ENCODE peak calls at places on chromosome 6, in seven cellular contexts. One of them, this sample, is unnamed.

GRCh38 chr6:108565893-108566292 is 5.2 kb downstream of the FOXO3 start:
- DNase-seq in suprapubic skin: peak
- DNase-seq in upper lobe of left lung: peak
- DNase-seq in transverse colon: peak
- DNase-seq in K562: no peak
- DNase-seq in SK-N-SH: no peak
- DNase-seq in GM12878: no peak
- DNase-seq in this sample: no peak

GRCh38 chr6:74596586-74596985 is 609.3 kb downstream of the COL12A1 start:
- DNase-seq in GM12878: no peak
- DNase-seq in SK-N-SH: no peak
- DNase-seq in transverse colon: no peak
- DNase-seq in suprapubic skin: no peak
- DNase-seq in upper lobe of left lung: no peak
- DNase-seq in K562: no peak
- DNase-seq in this sample: no peak

GRCh38 chr6:17385660-17386059 is 7.7 kb upstream of the CAP2 start:
- DNase-seq in upper lobe of left lung: no peak
- DNase-seq in SK-N-SH: no peak
- DNase-seq in GM12878: no peak
- DNase-seq in suprapubic skin: no peak
- DNase-seq in transverse colon: no peak
- DNase-seq in K562: no peak
- DNase-seq in this sample: no peak

GRCh38 chr6:148620579-148621298 is 126.1 kb upstream of the UST start:
- DNase-seq in SK-N-SH: no peak
- DNase-seq in transverse colon: no peak
- DNase-seq in GM12878: peak
- DNase-seq in K562: no peak
- DNase-seq in suprapubic skin: no peak
- DNase-seq in upper lobe of left lung: no peak
- DNase-seq in this sample: no peak

GRCh38 chr6:3284436-3284876 is 25.7 kb downstream of the PSMG4 start:
- DNase-seq in transverse colon: no peak
- DNase-seq in suprapubic skin: peak
- DNase-seq in upper lobe of left lung: peak
- DNase-seq in SK-N-SH: peak
- DNase-seq in K562: no peak
- DNase-seq in GM12878: no peak
- DNase-seq in this sample: no peak

GRCh38 chr6:22732186-22732970 is 163.0 kb downstream of the HDGFL1 start:
- DNase-seq in suprapubic skin: no peak
- DNase-seq in upper lobe of left lung: no peak
- DNase-seq in SK-N-SH: no peak
- DNase-seq in GM12878: no peak
- DNase-seq in transverse colon: no peak
- DNase-seq in K562: no peak
- DNase-seq in this sample: no peak

GRCh38 chr6:22036267-22036666 is 260.6 kb downstream of the PRL start:
- DNase-seq in K562: no peak
- DNase-seq in suprapubic skin: no peak
- DNase-seq in upper lobe of left lung: peak
- DNase-seq in transverse colon: no peak
- DNase-seq in SK-N-SH: peak
- DNase-seq in GM12878: peak
- DNase-seq in this sample: no peak

GRCh38 chr6:108497883-108498282 is 62.8 kb upstream of the FOXO3 start:
- DNase-seq in upper lobe of left lung: no peak
- DNase-seq in K562: no peak
- DNase-seq in GM12878: no peak
- DNase-seq in suprapubic skin: no peak
- DNase-seq in transverse colon: peak
- DNase-seq in SK-N-SH: peak
- DNase-seq in this sample: no peak

GRCh38 chr6:89792881-89793280 is 26.7 kb downstream of the MDN1 start:
- DNase-seq in transverse colon: peak
- DNase-seq in GM12878: no peak
- DNase-seq in K562: no peak
- DNase-seq in suprapubic skin: no peak
- DNase-seq in upper lobe of left lung: no peak
- DNase-seq in SK-N-SH: peak
- DNase-seq in this sample: no peak

GRCh38 chr6:15442467-15442866 is 196.6 kb downstream of the JARID2 start:
- DNase-seq in upper lobe of left lung: no peak
- DNase-seq in suprapubic skin: no peak
- DNase-seq in GM12878: no peak
- DNase-seq in K562: no peak
- DNase-seq in SK-N-SH: no peak
- DNase-seq in transverse colon: no peak
- DNase-seq in this sample: no peak

GRCh38 chr6:143449731-143450452 is 603 bp downstream of the ADAT2 start:
- DNase-seq in transverse colon: peak
- DNase-seq in suprapubic skin: no peak
- DNase-seq in SK-N-SH: peak
- DNase-seq in upper lobe of left lung: peak
- DNase-seq in GM12878: peak
- DNase-seq in K562: peak
- DNase-seq in this sample: no peak

DNA sequence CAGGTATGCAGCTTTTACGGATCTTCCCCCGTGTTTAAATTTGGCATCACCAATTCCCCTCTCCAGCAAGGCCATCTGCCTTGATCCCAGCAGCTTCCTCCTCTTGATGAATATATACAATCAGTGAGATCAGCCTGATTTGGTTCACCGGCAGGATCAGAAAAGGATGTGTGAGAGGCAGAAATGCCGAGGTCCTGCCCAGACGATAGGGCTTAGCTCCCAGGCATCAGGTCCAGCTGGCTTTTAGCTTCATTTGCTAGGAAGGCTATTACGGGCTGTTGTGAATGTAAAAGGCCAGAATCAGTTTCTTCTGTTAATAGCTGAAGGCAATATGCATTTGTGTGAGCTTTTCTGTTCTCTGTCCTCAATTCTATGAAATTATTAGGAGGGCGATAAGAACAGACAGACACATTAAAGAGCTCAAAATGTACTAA is 372.8 kb downstream of the BTBD9 start:
- DNase-seq in K562: no peak
- DNase-seq in suprapubic skin: no peak
- DNase-seq in GM12878: no peak
- DNase-seq in SK-N-SH: peak
- DNase-seq in transverse colon: no peak
- DNase-seq in upper lobe of left lung: no peak
- DNase-seq in this sample: no peak
- TF ChIP-seq POLR2AphosphoS5 in K562: no peak
- TF ChIP-seq POLR2AphosphoS5 in suprapubic skin: no peak
- TF ChIP-seq POLR2AphosphoS5 in GM12878: no peak
- TF ChIP-seq POLR2AphosphoS5 in SK-N-SH: no peak
- TF ChIP-seq POLR2AphosphoS5 in transverse colon: no peak
- TF ChIP-seq POLR2AphosphoS5 in upper lobe of left lung: no peak
- TF ChIP-seq POLR2AphosphoS5 in this sample: no peak

GRCh38 chr6:10413850-10414765 is 766 bp downstream of the TFAP2A start:
- DNase-seq in suprapubic skin: no peak
- DNase-seq in SK-N-SH: no peak
- DNase-seq in K562: no peak
- DNase-seq in GM12878: no peak
- DNase-seq in transverse colon: no peak
- DNase-seq in upper lobe of left lung: no peak
- DNase-seq in this sample: no peak
- H3K4me3 ChIP-seq in suprapubic skin: peak
- H3K4me3 ChIP-seq in SK-N-SH: no peak
- H3K4me3 ChIP-seq in K562: peak
- H3K4me3 ChIP-seq in GM12878: no peak
- H3K4me3 ChIP-seq in transverse colon: no peak
- H3K4me3 ChIP-seq in upper lobe of left lung: peak
- H3K4me3 ChIP-seq in this sample: peak

DNA sequence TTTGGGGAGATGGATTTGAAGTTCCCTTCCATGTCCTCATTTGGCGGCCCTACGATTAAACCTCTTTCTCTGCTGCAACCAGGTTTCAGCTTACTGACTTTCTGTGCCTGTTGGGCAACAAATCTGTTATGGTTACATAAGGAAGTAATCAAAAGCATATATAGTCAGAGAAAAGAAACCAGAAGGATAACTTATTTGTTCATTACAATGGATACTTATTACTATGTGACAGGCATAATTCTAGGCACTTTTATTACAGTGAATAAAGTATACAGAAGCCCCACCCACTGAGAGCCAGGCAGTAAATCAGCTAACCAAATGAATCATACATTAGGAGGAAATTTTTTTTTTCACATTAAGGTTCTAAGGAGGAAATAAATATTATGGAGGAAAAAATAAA is 9.6 kb upstream of the TRIM31 start:
- DNase-seq in upper lobe of left lung: no peak
- DNase-seq in transverse colon: peak
- DNase-seq in suprapubic skin: no peak
- DNase-seq in GM12878: no peak
- DNase-seq in K562: no peak
- DNase-seq in SK-N-SH: no peak
- DNase-seq in this sample: no peak
- TF ChIP-seq EP300 in upper lobe of left lung: no peak
- TF ChIP-seq EP300 in transverse colon: no peak
- TF ChIP-seq EP300 in suprapubic skin: no peak
- TF ChIP-seq EP300 in GM12878: no peak
- TF ChIP-seq EP300 in K562: no peak
- TF ChIP-seq EP300 in SK-N-SH: no peak
- TF ChIP-seq EP300 in this sample: no peak

GRCh38 chr6:6753301-6753700 is 164.8 kb downstream of the LY86 start:
- DNase-seq in K562: no peak
- DNase-seq in SK-N-SH: no peak
- DNase-seq in upper lobe of left lung: no peak
- DNase-seq in transverse colon: peak
- DNase-seq in GM12878: no peak
- DNase-seq in suprapubic skin: no peak
- DNase-seq in this sample: no peak

GRCh38 chr6:6764764-6765434 is 176.4 kb downstream of the LY86 start:
- DNase-seq in upper lobe of left lung: no peak
- DNase-seq in SK-N-SH: no peak
- DNase-seq in suprapubic skin: no peak
- DNase-seq in transverse colon: no peak
- DNase-seq in K562: no peak
- DNase-seq in GM12878: no peak
- DNase-seq in this sample: no peak

GRCh38 chr6:6760054-6760453 is 171.5 kb downstream of the LY86 start:
- DNase-seq in transverse colon: no peak
- DNase-seq in suprapubic skin: no peak
- DNase-seq in SK-N-SH: no peak
- DNase-seq in upper lobe of left lung: no peak
- DNase-seq in K562: no peak
- DNase-seq in GM12878: no peak
- DNase-seq in this sample: no peak

GRCh38 chr6:6758546-6758914 is 170.0 kb downstream of the LY86 start:
- DNase-seq in K562: no peak
- DNase-seq in GM12878: no peak
- DNase-seq in transverse colon: no peak
- DNase-seq in suprapubic skin: no peak
- DNase-seq in upper lobe of left lung: no peak
- DNase-seq in SK-N-SH: no peak
- DNase-seq in this sample: no peak

GRCh38 chr6:6758915-6759654 is 170.6 kb downstream of the LY86 start:
- DNase-seq in SK-N-SH: peak
- DNase-seq in K562: peak
- DNase-seq in GM12878: peak
- DNase-seq in upper lobe of left lung: peak
- DNase-seq in transverse colon: peak
- DNase-seq in suprapubic skin: peak
- DNase-seq in this sample: peak
- TF ChIP-seq POLR2AphosphoS5 in SK-N-SH: no peak
- TF ChIP-seq POLR2AphosphoS5 in K562: no peak
- TF ChIP-seq POLR2AphosphoS5 in GM12878: no peak
- TF ChIP-seq POLR2AphosphoS5 in upper lobe of left lung: peak
- TF ChIP-seq POLR2AphosphoS5 in transverse colon: no peak
- TF ChIP-seq POLR2AphosphoS5 in suprapubic skin: no peak
- TF ChIP-seq POLR2AphosphoS5 in this sample: no peak

DNA sequence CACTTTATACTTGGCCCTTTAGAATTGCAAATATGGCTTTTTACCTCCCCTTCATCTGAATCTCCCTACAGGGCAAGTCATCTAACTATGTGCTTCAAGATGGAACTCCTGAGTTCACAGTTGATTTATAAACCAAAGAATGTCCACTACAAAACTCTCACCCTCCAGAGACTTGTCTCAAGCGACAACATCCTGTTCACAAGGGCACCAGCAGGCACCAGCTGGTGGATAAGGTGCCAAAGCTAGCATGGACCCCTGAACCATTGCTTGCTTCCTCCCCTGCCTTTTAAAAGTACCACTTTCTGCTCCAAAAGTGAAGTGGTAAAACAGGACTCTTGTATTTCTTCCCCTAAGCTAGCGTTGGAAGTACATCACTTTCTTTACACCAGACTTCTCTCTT is 154.5 kb downstream of the LPA start:
- DNase-seq in transverse colon: no peak
- DNase-seq in upper lobe of left lung: no peak
- DNase-seq in K562: no peak
- DNase-seq in suprapubic skin: no peak
- DNase-seq in GM12878: no peak
- DNase-seq in SK-N-SH: no peak
- DNase-seq in this sample: no peak
- H3K4me3 ChIP-seq in transverse colon: no peak
- H3K4me3 ChIP-seq in upper lobe of left lung: no peak
- H3K4me3 ChIP-seq in K562: no peak
- H3K4me3 ChIP-seq in suprapubic skin: no peak
- H3K4me3 ChIP-seq in GM12878: no peak
- H3K4me3 ChIP-seq in SK-N-SH: no peak
- H3K4me3 ChIP-seq in this sample: no peak

This sample was measured in stomach.